ENCODE peak calls at places on chromosomes 4 and X, in five cellular contexts. G is GM06990; B is BE2C; Y is CD8-positive, alpha-beta T cell; I is A549. X is an unnamed sample.

GRCh38 chr4:17787315-17787714 is 5.9 kb upstream of the FAM184B start:
- DNase-seq in G (no peak), B (no peak), I (no peak), Y (no peak), X (no peak)

GRCh38 chr4:76435689-76436176 is 704 bp downstream of the SHROOM3 start:
- DNase-seq in G (no peak), B (no peak), I (no peak), Y (no peak), X (no peak)

GRCh38 chr4:76702440-76703122 is 195.4 kb downstream of the SOWAHB start:
- DNase-seq in I (no peak), Y (no peak), G (no peak), B (no peak), X (no peak)

GRCh38 chr4:152643153-152644035 is 36.4 kb downstream of the TMEM154 start:
- DNase-seq in I (no peak), G (peak), Y (no peak), B (no peak), X (no peak)

GRCh38 chr4:11197942-11198341 is 230.8 kb downstream of the HS3ST1 start:
- DNase-seq in I (no peak), G (no peak), B (no peak), Y (no peak), X (peak)

GRCh38 chrX:150902434-150903109 is 4.1 kb upstream of the CD99L2 start:
- DNase-seq in G (no peak), Y (no peak), I (no peak), B (no peak), X (no peak)

GRCh38 chr4:86497131-86497530 is 97.0 kb upstream of the PTPN13 start:
- DNase-seq in I (no peak), B (no peak), G (no peak), Y (no peak), X (peak)

GRCh38 chrX:72020204-72020603 is 109.6 kb downstream of the NHSL2 start:
- DNase-seq in B (no peak), I (no peak), G (no peak), Y (no peak), X (no peak)

GRCh38 chr4:242121-242848 is 63.0 kb downstream of the ZNF732 start:
- DNase-seq in G (peak), Y (peak), B (peak), I (no peak), X (no peak)

GRCh38 chr4:161252520-161253141 is 911.2 kb downstream of the FSTL5 start:
- DNase-seq in B (peak), G (no peak), Y (no peak), I (peak), X (no peak)

GRCh38 chr4:92872604-92873003 is 568.8 kb downstream of the GRID2 start:
- DNase-seq in B (no peak), G (no peak), Y (no peak), I (no peak), X (no peak)

GRCh38 chrX:147476008-147476407 is 435.7 kb upstream of the FMR1 start:
- DNase-seq in Y (no peak), G (no peak), I (no peak), B (no peak), X (no peak)

GRCh38 chrX:149286940-149287349 is 218.2 kb downstream of the IDS start:
- DNase-seq in I (peak), G (peak), B (peak), Y (peak), X (peak)

GRCh38 chr4:155761047-155761446 is 2.2 kb downstream of the GUCY1B1 start:
- DNase-seq in I (no peak), G (no peak), B (no peak), Y (no peak), X (no peak)

GRCh38 chr4:155757745-155758265 is 1.0 kb upstream of the GUCY1B1 start:
- DNase-seq in B (no peak), G (no peak), Y (no peak), I (no peak), X (no peak)

GRCh38 chr4:155758500-155759371 is at the start of gene GUCY1B1:
- DNase-seq in G (peak), Y (peak), I (peak), B (peak), X (peak)

GRCh38 chr4:155761916-155762315 is 3.1 kb downstream of the GUCY1B1 start:
- DNase-seq in B (no peak), G (no peak), Y (no peak), I (no peak), X (no peak)

GRCh38 chr4:155759372-155760252 is 791 bp downstream of the GUCY1B1 start:
- DNase-seq in G (peak), I (peak), Y (no peak), B (peak), X (no peak)
- TF ChIP-seq CTCF in G (no peak), I (no peak), Y (no peak), B (no peak), X (no peak)

GRCh38 chrX:55924574-55924973 is 207.0 kb downstream of the RRAGB start:
- DNase-seq in Y (no peak), I (no peak), G (no peak), B (no peak), X (no peak)

GRCh38 chrX:55919367-55920221 is 202.0 kb downstream of the RRAGB start:
- DNase-seq in G (peak), I (no peak), B (no peak), Y (no peak), X (no peak)
- H3K4me3 ChIP-seq in G (peak), I (no peak), B (no peak), Y (no peak), X (no peak)

GRCh38 chrX:126770179-126770578 is 49.4 kb upstream of the PRR32 start:
- DNase-seq in Y (no peak), B (no peak), G (no peak), I (peak), X (no peak)
- TF ChIP-seq CTCF in Y (no peak), B (peak), G (peak), I (no peak), X (peak)

GRCh38 chr4:15479089-15479912 is 9.6 kb downstream of the CC2D2A start:
- DNase-seq in I (peak), B (peak), Y (no peak), G (peak), X (no peak)

GRCh38 chr4:15479913-15480185 is 10.2 kb downstream of the CC2D2A start:
- DNase-seq in Y (no peak), B (no peak), I (no peak), G (no peak), X (no peak)

GRCh38 chr4:15476396-15476795 is 6.7 kb downstream of the CC2D2A start:
- DNase-seq in I (no peak), B (no peak), Y (no peak), G (no peak), X (no peak)

GRCh38 chr4:15482346-15482745 is 12.7 kb downstream of the CC2D2A start:
- DNase-seq in B (no peak), G (no peak), I (no peak), Y (no peak), X (no peak)

DNA sequence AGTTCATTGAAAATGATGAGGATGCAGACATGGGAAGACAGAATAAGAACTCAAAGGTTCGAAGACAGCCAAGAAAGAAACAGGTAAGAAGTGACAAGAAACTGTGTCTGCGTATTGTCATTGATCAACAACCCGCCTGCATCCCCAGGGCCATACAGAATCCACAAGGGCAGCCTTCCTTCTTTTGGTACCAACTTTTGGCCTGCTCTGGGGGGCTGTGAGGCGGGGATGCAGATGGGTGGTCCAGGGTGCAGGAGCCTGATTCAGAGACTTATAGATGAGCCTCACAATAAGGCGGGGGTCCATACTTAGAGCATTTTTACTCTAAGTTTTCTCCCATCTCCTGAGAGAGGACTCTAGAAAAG is 9.0 kb downstream of the CC2D2A start:
- DNase-seq in G (no peak), Y (no peak), I (peak), B (no peak), X (no peak)
- H3K4me3 ChIP-seq in G (no peak), Y (no peak), I (peak), B (peak), X (no peak)

GRCh38 chr4:108637856-108638255 is 12.5 kb upstream of the OSTC start:
- DNase-seq in I (no peak), G (no peak), B (no peak), Y (no peak), X (no peak)
- TF ChIP-seq CTCF in I (no peak), G (no peak), B (no peak), Y (no peak), X (peak)

GRCh38 chr4:82708982-82709381 is 89.6 kb downstream of the SCD5 start:
- DNase-seq in G (no peak), Y (no peak), I (no peak), B (no peak), X (no peak)
- H3K4me3 ChIP-seq in G (no peak), Y (no peak), I (no peak), B (no peak), X (no peak)

DNA sequence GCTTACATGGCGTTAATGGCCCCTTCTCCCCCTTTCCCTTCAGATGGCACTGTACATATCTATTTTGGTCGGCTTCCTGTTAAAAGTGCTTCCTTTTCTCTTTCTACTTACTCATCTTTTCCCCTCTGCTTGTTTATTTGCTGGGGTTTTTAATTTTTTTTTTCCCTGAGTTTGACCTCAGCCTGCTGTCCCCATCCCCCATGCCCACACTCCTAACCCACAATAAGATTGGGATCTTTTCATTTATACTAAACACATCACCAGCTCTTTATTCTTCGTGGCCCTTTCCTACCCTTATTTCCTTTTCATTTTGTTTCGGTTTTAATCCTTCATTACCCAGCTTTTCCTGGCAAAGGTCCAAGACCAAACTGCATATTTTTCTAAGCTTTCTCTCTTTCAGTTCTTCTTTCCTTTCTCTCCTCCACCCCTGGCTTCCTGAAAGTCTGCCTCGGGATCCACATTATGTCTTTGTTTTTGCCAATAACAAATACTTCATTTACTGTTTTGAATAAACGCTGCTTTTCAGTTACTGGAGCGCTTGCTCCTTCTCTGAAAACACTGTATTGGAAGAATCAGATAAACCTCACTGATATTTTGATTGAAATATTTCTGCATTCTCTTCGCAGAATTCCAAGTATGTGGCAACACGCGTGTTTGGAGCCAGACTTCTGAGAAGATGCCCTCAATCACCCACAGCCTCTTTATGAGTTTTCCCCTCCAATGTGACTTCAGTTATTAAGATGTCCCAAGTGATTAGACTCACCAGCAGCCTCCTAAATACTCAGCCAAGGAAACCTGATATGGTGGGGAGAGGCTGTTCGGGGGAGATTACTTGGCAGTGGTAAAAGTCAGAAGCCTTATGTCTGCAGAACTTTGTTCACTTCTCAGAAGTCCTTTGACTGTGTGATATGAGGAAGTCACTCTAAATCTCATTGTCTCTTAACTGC is 151.8 kb upstream of the USP9X start:
- DNase-seq in G (no peak), I (no peak), Y (no peak), B (no peak), X (peak)
- TF ChIP-seq CTCF in G (no peak), I (no peak), Y (no peak), B (no peak), X (no peak)

DNA sequence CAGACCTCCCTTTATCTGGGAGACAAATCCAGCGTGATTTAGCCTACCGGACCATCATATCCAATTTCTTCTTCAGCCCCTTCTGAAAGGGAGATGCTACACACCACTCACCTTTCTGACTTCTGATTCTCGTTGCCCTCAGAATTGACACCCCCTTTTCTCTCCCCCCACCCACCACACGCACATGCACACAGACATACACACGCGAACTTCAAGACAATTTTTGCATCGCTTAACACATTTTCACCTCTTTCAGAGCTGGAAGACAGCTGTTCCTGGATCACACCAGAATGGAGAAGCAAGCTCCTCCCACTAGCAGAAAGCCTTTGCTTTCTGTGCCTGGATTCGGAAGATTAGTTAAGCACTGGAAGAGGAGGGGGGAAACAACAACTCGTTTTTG is 1.0 kb upstream of the SNCA start:
- DNase-seq in I (no peak), G (no peak), B (no peak), Y (no peak), X (no peak)
- H3K4me3 ChIP-seq in I (peak), G (no peak), B (peak), Y (peak), X (peak)

GRCh38 chrX:18394477-18394876 is 30.9 kb upstream of the CDKL5 start:
- DNase-seq in G (no peak), B (no peak), Y (no peak), I (no peak), X (no peak)

GRCh38 chrX:18390941-18391538 is 34.4 kb upstream of the CDKL5 start:
- DNase-seq in B (peak), Y (peak), I (peak), G (peak), X (no peak)

DNA sequence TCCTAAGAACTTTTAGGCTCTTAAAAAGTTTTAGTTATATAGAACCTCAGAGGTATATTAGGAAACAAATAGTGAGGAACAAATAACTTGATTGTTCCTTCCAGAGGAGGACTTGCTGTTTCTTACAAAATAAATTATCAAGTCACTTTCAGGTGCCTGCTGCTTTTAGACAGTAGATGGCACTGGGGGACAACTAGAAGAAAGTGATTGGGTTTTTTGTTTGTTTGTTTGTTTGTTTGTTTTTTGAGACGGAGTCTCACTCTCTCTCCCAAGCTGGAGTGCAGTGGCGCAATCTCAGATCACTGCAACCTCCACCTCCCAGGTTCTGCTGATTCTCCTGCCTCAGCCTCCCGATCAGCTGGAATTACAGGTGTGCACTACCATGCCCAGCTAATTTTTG is 35.4 kb upstream of the CDKL5 start:
- DNase-seq in I (peak), G (no peak), Y (no peak), B (no peak), X (no peak)
- TF ChIP-seq CTCF in I (peak), G (peak), Y (no peak), B (peak), X (no peak)

GRCh38 chrX:48560681-48561080 is 13.6 kb upstream of the RBM3 start:
- DNase-seq in B (no peak), G (no peak), Y (no peak), I (no peak), X (no peak)
- H3K4me3 ChIP-seq in B (no peak), G (no peak), Y (no peak), I (no peak), X (no peak)